ENCODE peak calls at places on chromosome 16, in ten cellular contexts. R is naive thymus-derived CD4-positive, alpha-beta T cell; G is Panc1; E is stomach; S is Peyer's patch; Q is WERI-Rb-1; O is tibial nerve; H is Jurkat, Clone E6-1; M is cardiac muscle cell; W is colonic mucosa. K is an unnamed sample.

GRCh38 chr16:3183445-3184139 is 4.4 kb upstream of the OR1F1 start:
- DNase-seq in S (no peak), E (no peak), O (no peak), M (no peak), Q (no peak), H (no peak), G (no peak), R (no peak), W (no peak), K (no peak)

GRCh38 chr16:52069866-52070265 is 477.1 kb downstream of the TOX3 start:
- DNase-seq in S (no peak), Q (peak), O (no peak), H (peak), W (no peak), G (no peak), M (peak), E (no peak), R (no peak), K (no peak)

GRCh38 chr16:4414187-4414909 is 2.0 kb downstream of the CORO7 start:
- DNase-seq in E (peak), M (no peak), G (no peak), Q (no peak), R (peak), S (peak), W (no peak), H (no peak), O (no peak), K (no peak)

GRCh38 chr16:56610017-56610608 is 1.7 kb downstream of the MT2A start:
- DNase-seq in E (peak), O (peak), G (no peak), M (no peak), Q (no peak), H (peak), R (peak), S (peak), W (peak), K (peak)

GRCh38 chr16:55900616-55901393 is 25.6 kb upstream of the CES5A start:
- DNase-seq in S (no peak), O (no peak), H (no peak), E (no peak), Q (no peak), W (no peak), G (no peak), R (no peak), M (no peak), K (no peak)

GRCh38 chr16:52557236-52557635 is 10.3 kb upstream of the TOX3 start:
- DNase-seq in G (no peak), R (no peak), E (no peak), S (no peak), O (no peak), M (no peak), Q (no peak), H (no peak), W (peak), K (no peak)

GRCh38 chr16:89709716-89710480 is 8.4 kb upstream of the SPATA2L start:
- DNase-seq in S (no peak), G (no peak), O (no peak), W (no peak), E (no peak), M (no peak), H (no peak), Q (no peak), R (no peak), K (no peak)

GRCh38 chr16:893360-893759 is 77.4 kb downstream of the LMF1 start:
- DNase-seq in W (no peak), G (no peak), M (no peak), H (no peak), O (no peak), R (no peak), Q (peak), E (no peak), S (no peak), K (no peak)

GRCh38 chr16:85569615-85570212 is 43.4 kb upstream of the GSE1 start:
- DNase-seq in O (no peak), H (peak), Q (no peak), E (peak), G (no peak), R (no peak), W (no peak), M (no peak), S (peak), K (no peak)

GRCh38 chr16:84970447-84971127 is 40.7 kb downstream of the ZDHHC7 start:
- DNase-seq in H (peak), G (peak), O (peak), Q (peak), M (peak), R (peak), S (peak), E (peak), W (peak), K (peak)

GRCh38 chr16:65075877-65076276 is 46.0 kb downstream of the CDH11 start:
- DNase-seq in O (no peak), H (no peak), R (no peak), E (no peak), Q (peak), W (no peak), S (no peak), M (no peak), G (no peak), K (no peak)

GRCh38 chr16:80557037-80557436 is 16.2 kb downstream of the DYNLRB2 start:
- DNase-seq in S (no peak), G (no peak), R (no peak), O (no peak), E (no peak), W (peak), M (no peak), H (no peak), Q (no peak), K (no peak)

GRCh38 chr16:11670171-11671131 is 2.2 kb downstream of the SNN start:
- DNase-seq in M (no peak), E (no peak), Q (no peak), S (peak), O (no peak), R (peak), W (no peak), G (no peak), H (no peak), K (no peak)
- H3K4me3 ChIP-seq in M (no peak), E (peak), Q (no peak), S (peak), O (no peak), R (peak), W (no peak), G (no peak), H (no peak), K (no peak)

GRCh38 chr16:25020112-25020591 is 5.0 kb upstream of the ARHGAP17 start:
- DNase-seq in O (no peak), W (no peak), Q (no peak), S (no peak), R (no peak), M (no peak), E (no peak), H (no peak), G (no peak), K (no peak)
- H3K4me3 ChIP-seq in O (no peak), W (no peak), Q (no peak), S (no peak), R (no peak), M (no peak), E (no peak), H (no peak), G (no peak), K (no peak)

DNA sequence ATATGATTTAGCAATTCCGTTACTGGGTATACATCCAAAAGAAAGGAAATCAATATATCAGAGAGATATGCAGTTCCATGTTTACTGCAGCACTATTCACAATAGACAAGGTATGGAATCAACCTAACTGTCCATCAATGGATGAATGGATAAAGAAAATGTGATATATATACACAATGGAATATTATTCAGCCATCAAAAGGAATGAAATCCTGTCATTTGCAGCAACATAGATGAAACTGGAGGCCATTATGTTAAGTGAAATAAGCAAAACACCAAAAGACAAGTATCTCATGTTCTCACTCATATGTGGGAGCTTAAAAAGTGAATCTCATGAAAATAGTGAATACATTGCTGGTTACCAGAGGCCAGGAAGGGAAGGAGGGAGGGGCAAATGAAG is 390.8 kb downstream of the ZFHX3 start:
- DNase-seq in Q (no peak), R (no peak), M (no peak), H (no peak), S (no peak), W (no peak), G (no peak), O (no peak), E (no peak), K (no peak)
- H3K4me3 ChIP-seq in Q (no peak), R (no peak), M (no peak), H (no peak), S (no peak), W (no peak), G (no peak), O (no peak), E (no peak), K (no peak)

GRCh38 chr16:66581246-66581952 is 2.1 kb downstream of the CMTM2 start:
- DNase-seq in R (no peak), O (no peak), G (no peak), Q (no peak), H (no peak), M (no peak), S (no peak), W (no peak), E (no peak), K (no peak)

GRCh38 chr16:66588981-66589713 is 9.9 kb downstream of the CMTM2 start:
- DNase-seq in R (peak), W (peak), S (peak), M (no peak), G (no peak), O (peak), H (peak), E (peak), Q (peak), K (peak)

GRCh38 chr16:66587881-66588600 is 8.8 kb downstream of the CMTM2 start:
- DNase-seq in M (no peak), O (no peak), W (no peak), S (no peak), G (no peak), E (no peak), Q (no peak), R (no peak), H (no peak), K (no peak)

GRCh38 chr16:66590322-66590721 is 11.1 kb downstream of the CMTM2 start:
- DNase-seq in Q (no peak), R (peak), G (no peak), O (no peak), H (peak), M (no peak), E (no peak), S (no peak), W (no peak), K (no peak)

GRCh38 chr16:66585477-66586239 is 6.4 kb downstream of the CMTM2 start:
- DNase-seq in R (no peak), E (no peak), S (no peak), H (no peak), G (no peak), M (no peak), O (no peak), Q (no peak), W (no peak), K (no peak)
- H3K4me3 ChIP-seq in R (no peak), E (no peak), S (no peak), H (no peak), G (no peak), M (no peak), O (no peak), Q (no peak), W (no peak), K (no peak)

GRCh38 chr16:8704098-8704497 is 29.7 kb downstream of the ABAT start:
- DNase-seq in O (no peak), Q (no peak), W (no peak), G (no peak), R (no peak), S (no peak), M (no peak), H (no peak), E (no peak), K (no peak)

GRCh38 chr16:8708546-8708945 is 34.1 kb downstream of the ABAT start:
- DNase-seq in Q (no peak), M (no peak), O (no peak), G (no peak), E (no peak), S (no peak), R (no peak), W (no peak), H (no peak), K (no peak)

GRCh38 chr16:8697965-8698364 is 23.5 kb downstream of the ABAT start:
- DNase-seq in W (no peak), R (no peak), M (no peak), H (no peak), E (no peak), S (no peak), O (no peak), Q (no peak), G (no peak), K (no peak)

DNA sequence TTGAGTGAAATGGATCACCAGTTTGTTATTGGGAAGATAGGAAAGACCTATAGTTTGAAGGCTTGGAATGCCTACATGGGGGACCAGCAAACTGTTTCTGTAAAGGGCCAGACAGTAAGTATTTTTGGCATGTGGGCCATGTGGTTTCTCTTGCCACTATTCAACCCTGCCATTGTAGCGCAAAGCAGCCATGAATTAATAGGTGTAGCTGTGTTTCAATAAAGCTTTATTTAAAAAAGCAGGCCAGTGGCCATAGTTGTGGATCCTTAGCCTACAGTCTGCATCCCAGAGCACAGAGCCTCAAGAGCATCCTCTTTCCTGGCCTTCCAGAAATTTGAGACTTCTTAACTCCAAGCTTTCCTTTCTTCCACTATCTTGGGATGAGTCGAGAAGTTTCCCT is 29.3 kb downstream of the ABAT start:
- DNase-seq in S (no peak), Q (no peak), R (no peak), M (no peak), H (no peak), W (no peak), O (no peak), G (no peak), E (no peak), K (no peak)
- H3K4me3 ChIP-seq in S (no peak), Q (no peak), R (no peak), M (no peak), H (no peak), W (no peak), O (no peak), G (no peak), E (no peak), K (no peak)

GRCh38 chr16:50066482-50067289 is 916 bp downstream of the HEATR3 start:
- DNase-seq in S (no peak), E (no peak), R (peak), Q (no peak), W (no peak), H (no peak), M (no peak), O (no peak), G (no peak), K (no peak)

GRCh38 chr16:50067290-50067853 is 1.6 kb downstream of the HEATR3 start:
- DNase-seq in E (no peak), G (no peak), S (no peak), H (peak), R (peak), W (peak), O (peak), M (peak), Q (peak), K (no peak)

GRCh38 chr16:50065624-50066481 is at the start of gene HEATR3:
- DNase-seq in G (peak), R (peak), Q (peak), E (peak), W (peak), O (peak), S (peak), H (peak), M (peak), K (peak)

GRCh38 chr16:50068550-50068949 is 2.8 kb downstream of the HEATR3 start:
- DNase-seq in O (no peak), M (no peak), W (no peak), E (no peak), R (no peak), Q (no peak), S (no peak), G (no peak), H (no peak), K (no peak)

DNA sequence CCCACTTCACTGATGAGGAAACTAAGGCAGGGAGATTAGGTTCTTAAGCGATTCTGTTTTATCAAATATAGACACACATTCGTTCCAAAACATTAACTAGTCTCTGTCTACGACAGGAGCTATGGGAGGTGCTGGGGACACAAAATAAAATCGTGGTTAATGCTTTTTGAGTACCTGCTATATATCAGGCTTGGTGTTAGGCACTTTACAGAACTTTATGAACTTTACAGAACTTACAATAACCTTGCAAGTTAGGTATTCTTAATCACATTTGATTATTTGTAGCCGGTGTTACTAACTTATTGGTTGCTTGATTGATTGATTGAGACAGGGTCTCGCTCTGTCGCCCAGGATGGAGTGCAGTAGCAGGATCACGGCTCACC is 538 bp upstream of the HEATR3 start:
- DNase-seq in H (no peak), O (no peak), W (no peak), Q (no peak), G (no peak), S (no peak), M (no peak), R (no peak), E (no peak), K (no peak)
- H3K4me3 ChIP-seq in H (peak), O (no peak), W (peak), Q (peak), G (peak), S (no peak), M (no peak), R (peak), E (peak), K (no peak)

GRCh38 chr16:88430185-88430523 is 22.9 kb upstream of the ZFPM1 start:
- DNase-seq in G (no peak), W (no peak), R (peak), H (no peak), E (no peak), O (no peak), S (no peak), M (no peak), Q (no peak), K (no peak)

GRCh38 chr16:88428616-88429386 is 24.3 kb upstream of the ZFPM1 start:
- DNase-seq in W (no peak), O (no peak), E (no peak), S (no peak), G (no peak), M (no peak), R (no peak), H (no peak), Q (no peak), K (no peak)

GRCh38 chr16:88428156-88428555 is 24.9 kb upstream of the ZFPM1 start:
- DNase-seq in M (no peak), W (no peak), S (no peak), E (no peak), O (no peak), R (no peak), G (no peak), H (no peak), Q (no peak), K (no peak)

GRCh38 chr16:88430524-88431446 is 22.3 kb upstream of the ZFPM1 start:
- DNase-seq in H (no peak), M (no peak), Q (no peak), O (no peak), E (no peak), S (peak), G (no peak), R (peak), W (no peak), K (no peak)

GRCh38 chr16:88429387-88430184 is 23.5 kb upstream of the ZFPM1 start:
- DNase-seq in Q (no peak), S (no peak), R (no peak), W (no peak), O (no peak), E (no peak), G (no peak), H (no peak), M (no peak), K (no peak)
- H3K4me3 ChIP-seq in Q (no peak), S (peak), R (peak), W (peak), O (peak), E (peak), G (no peak), H (no peak), M (no peak), K (peak)

GRCh38 chr16:68728558-68728957 is 8.5 kb upstream of the CDH1 start:
- DNase-seq in E (no peak), O (no peak), G (no peak), S (no peak), Q (no peak), M (no peak), H (no peak), W (no peak), R (no peak), K (no peak)
- H3K4me3 ChIP-seq in E (no peak), O (no peak), G (no peak), S (no peak), Q (no peak), M (no peak), H (no peak), W (no peak), R (no peak), K (no peak)

GRCh38 chr16:67965668-67966548 is 2.5 kb downstream of the SLC12A4 start:
- DNase-seq in O (no peak), R (no peak), G (no peak), S (no peak), W (no peak), Q (peak), E (no peak), H (no peak), M (no peak), K (no peak)
- H3K4me3 ChIP-seq in O (no peak), R (no peak), G (no peak), S (no peak), W (no peak), Q (no peak), E (peak), H (no peak), M (no peak), K (no peak)

DNA sequence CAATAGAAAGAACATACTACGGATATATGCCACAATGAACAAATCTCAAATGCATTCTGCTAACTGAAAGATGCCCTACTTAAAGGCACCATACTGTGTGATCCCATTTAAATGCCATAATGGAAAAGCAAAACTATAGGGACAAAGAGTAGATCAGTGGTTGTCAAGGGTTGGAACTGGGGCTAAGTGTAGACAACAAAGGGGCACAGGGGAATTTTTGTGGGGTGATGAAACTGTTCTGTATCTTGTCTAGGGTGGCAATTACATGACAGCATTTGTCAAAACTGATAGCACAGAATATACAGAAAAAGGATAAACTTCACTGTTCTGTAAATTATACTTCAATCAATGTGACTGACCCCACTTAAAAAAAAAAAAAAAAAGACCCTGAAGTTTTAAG is 17.7 kb downstream of the GFOD2 start:
- DNase-seq in H (no peak), Q (no peak), W (no peak), M (no peak), S (no peak), E (no peak), R (no peak), O (no peak), G (no peak), K (no peak)
- H3K4me3 ChIP-seq in H (no peak), Q (no peak), W (no peak), M (no peak), S (no peak), E (no peak), R (no peak), O (no peak), G (no peak), K (no peak)

K was measured in right lobe of liver.